ENCODE peak calls at places on chromosome 9, in five cellular contexts. V is sigmoid colon; D is A549; C is heart left ventricle; F is CD8-positive, alpha-beta T cell. Z is an unnamed sample.

GRCh38 chr9:89178162-89179120 is at the start of gene SHC3:
- DNase-seq in V (no peak), F (no peak), D (no peak), C (peak; percentile 60), Z (no peak)

GRCh38 chr9:82488702-82489578 is 500.4 kb downstream of the SPATA31D1 start:
- DNase-seq in V (no peak), C (no peak), F (no peak), D (no peak), Z (no peak)

GRCh38 chr9:13688990-13689600 is 409.6 kb upstream of the MPDZ start:
- DNase-seq in C (no peak), D (peak; percentile 9), V (no peak), F (no peak), Z (no peak)

GRCh38 chr9:123401879-123402513 is 46.0 kb downstream of the CRB2 start:
- DNase-seq in F (no peak), C (no peak), V (no peak), D (peak; percentile 52), Z (peak; percentile 23)

GRCh38 chr9:111440226-111440625 is 44.0 kb downstream of the ECPAS start:
- DNase-seq in V (no peak), C (no peak), F (no peak), D (no peak), Z (no peak)

GRCh38 chr9:125447202-125447802 is 185.7 kb downstream of the GAPVD1 start:
- DNase-seq in C (no peak), D (no peak), F (no peak), V (no peak), Z (no peak)

GRCh38 chr9:131981116-131981847 is 98.4 kb downstream of the MED27 start:
- DNase-seq in D (no peak), F (no peak), C (no peak), V (no peak), Z (no peak)

GRCh38 chr9:75912951-75913350 is 22.5 kb downstream of the PCSK5 start:
- DNase-seq in C (no peak), V (no peak), D (peak; percentile 8), F (no peak), Z (no peak)

GRCh38 chr9:7226007-7226670 is 468.4 kb downstream of the KDM4C start:
- DNase-seq in D (no peak), F (no peak), V (no peak), C (no peak), Z (peak; percentile 45)

GRCh38 chr9:123260340-123260739 is 8.0 kb downstream of the STRBP start:
- DNase-seq in C (no peak), D (no peak), V (no peak), F (no peak), Z (no peak)

GRCh38 chr9:135718616-135719015 is 16.6 kb downstream of the KCNT1 start:
- DNase-seq in C (no peak), D (peak; percentile 45), V (no peak), F (no peak), Z (no peak)

GRCh38 chr9:123658792-123659191 is 271.1 kb downstream of the DENND1A start:
- DNase-seq in V (no peak), D (no peak), F (no peak), C (no peak), Z (no peak)

GRCh38 chr9:82188817-82189216 is 200.2 kb downstream of the SPATA31D1 start:
- DNase-seq in F (no peak), D (no peak), C (no peak), V (no peak), Z (no peak)

GRCh38 chr9:21542780-21543179 is 60.7 kb upstream of the IFNE start:
- DNase-seq in V (no peak), F (no peak), D (no peak), C (no peak), Z (no peak)

GRCh38 chr9:21546949-21547348 is 64.8 kb upstream of the IFNE start:
- DNase-seq in C (no peak), F (no peak), V (no peak), D (no peak), Z (no peak)

GRCh38 chr9:21543187-21543586 is 61.1 kb upstream of the IFNE start:
- DNase-seq in C (no peak), F (no peak), D (no peak), V (no peak), Z (no peak)
- H3K4me3 ChIP-seq in C (no peak overlapping the region), F (no peak overlapping the region), D (no peak overlapping the region), V (no peak overlapping the region), Z (no peak overlapping the region)

GRCh38 chr9:113238202-113238858 is 17.0 kb downstream of the SLC31A1 start:
- DNase-seq in C (no peak), V (no peak), F (no peak), D (no peak), Z (no peak)

GRCh38 chr9:113231701-113232100 is 10.4 kb downstream of the SLC31A1 start:
- DNase-seq in F (no peak), V (no peak), C (no peak), D (no peak), Z (no peak)

GRCh38 chr9:113237026-113237425 is 15.7 kb downstream of the SLC31A1 start:
- DNase-seq in V (no peak), D (no peak), F (no peak), C (no peak), Z (no peak)

GRCh38 chr9:113228130-113228665 is 6.9 kb downstream of the SLC31A1 start:
- DNase-seq in C (no peak), V (no peak), F (no peak), D (no peak), Z (peak; percentile 58)

GRCh38 chr9:113233146-113233545 is 11.8 kb downstream of the SLC31A1 start:
- DNase-seq in V (no peak), C (no peak), D (no peak), F (no peak), Z (no peak)
- H3K4me3 ChIP-seq in V (no peak overlapping the region), C (no peak overlapping the region), D (no peak overlapping the region), F (no peak overlapping the region), Z (no peak overlapping the region)

DNA sequence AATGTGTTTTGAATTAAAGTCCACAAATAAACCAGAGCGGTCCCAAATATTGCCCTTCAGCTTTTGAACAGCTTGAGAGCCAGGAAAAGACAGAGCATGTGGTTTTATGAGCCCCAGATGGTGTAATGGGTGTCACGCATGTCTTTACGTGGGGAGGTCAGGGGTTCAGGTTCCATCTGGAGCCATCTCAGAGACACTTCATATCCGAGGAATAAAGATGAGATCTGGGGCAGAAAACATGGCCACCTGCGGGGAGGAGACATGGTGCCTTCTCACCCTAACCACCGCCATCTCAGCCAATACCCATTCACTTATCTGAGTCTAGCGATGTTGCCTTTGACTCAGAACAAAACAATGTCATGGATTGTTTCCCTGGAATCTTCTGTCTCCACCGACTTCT is 42.6 kb upstream of the ROR2 start:
- DNase-seq in D (peak; percentile 12), V (no peak), F (no peak), C (no peak), Z (no peak)
- H3K4me3 ChIP-seq in D (no peak overlapping the region), V (no peak overlapping the region), F (no peak overlapping the region), C (no peak overlapping the region), Z (no peak overlapping the region)

GRCh38 chr9:121298689-121299112 is 30.7 kb downstream of the GSN start:
- DNase-seq in V (peak; percentile 90), F (no peak), C (no peak), D (no peak), Z (no peak)

GRCh38 chr9:121299125-121299466 is 31.1 kb downstream of the GSN start:
- DNase-seq in D (no peak), C (no peak), F (no peak), V (peak; percentile 83), Z (no peak)

GRCh38 chr9:121297414-121297813 is 29.5 kb downstream of the GSN start:
- DNase-seq in F (no peak), D (no peak), V (no peak), C (no peak), Z (no peak)

GRCh38 chr9:121299467-121300282 is 31.7 kb downstream of the GSN start:
- DNase-seq in F (no peak), C (peak; percentile 93), D (no peak), V (peak; percentile 93), Z (no peak)

DNA sequence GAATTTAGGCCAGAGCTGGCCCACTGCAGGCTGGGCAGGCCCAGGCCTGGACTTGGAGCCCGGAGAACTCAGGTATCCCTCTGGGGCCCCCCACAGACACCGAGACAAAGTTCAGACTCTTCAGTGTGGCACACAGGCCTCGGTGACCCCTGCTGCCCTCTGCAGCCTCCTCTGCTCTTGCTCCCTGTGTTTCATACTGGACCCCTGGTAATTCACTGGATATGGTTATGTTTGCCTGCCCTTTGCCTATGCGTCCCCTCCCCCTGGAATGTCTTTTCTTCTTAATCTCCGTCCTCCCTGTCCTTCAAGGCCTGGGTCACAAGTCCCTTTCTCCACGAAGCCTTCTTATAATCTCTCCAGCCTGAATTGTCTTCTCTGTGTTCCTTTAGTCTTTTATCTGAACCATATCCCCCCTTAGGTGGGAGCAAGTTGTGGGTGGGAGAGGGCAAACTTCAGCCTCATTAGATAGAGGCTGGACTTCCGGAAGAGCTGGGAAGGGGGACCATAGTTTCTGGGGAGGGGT is 30.1 kb downstream of the GSN start:
- DNase-seq in C (no peak), D (no peak), V (no peak), F (no peak), Z (no peak)
- H3K4me3 ChIP-seq in C (no peak overlapping the region), D (no peak overlapping the region), V (no peak overlapping the region), F (no peak overlapping the region), Z (no peak overlapping the region)

DNA sequence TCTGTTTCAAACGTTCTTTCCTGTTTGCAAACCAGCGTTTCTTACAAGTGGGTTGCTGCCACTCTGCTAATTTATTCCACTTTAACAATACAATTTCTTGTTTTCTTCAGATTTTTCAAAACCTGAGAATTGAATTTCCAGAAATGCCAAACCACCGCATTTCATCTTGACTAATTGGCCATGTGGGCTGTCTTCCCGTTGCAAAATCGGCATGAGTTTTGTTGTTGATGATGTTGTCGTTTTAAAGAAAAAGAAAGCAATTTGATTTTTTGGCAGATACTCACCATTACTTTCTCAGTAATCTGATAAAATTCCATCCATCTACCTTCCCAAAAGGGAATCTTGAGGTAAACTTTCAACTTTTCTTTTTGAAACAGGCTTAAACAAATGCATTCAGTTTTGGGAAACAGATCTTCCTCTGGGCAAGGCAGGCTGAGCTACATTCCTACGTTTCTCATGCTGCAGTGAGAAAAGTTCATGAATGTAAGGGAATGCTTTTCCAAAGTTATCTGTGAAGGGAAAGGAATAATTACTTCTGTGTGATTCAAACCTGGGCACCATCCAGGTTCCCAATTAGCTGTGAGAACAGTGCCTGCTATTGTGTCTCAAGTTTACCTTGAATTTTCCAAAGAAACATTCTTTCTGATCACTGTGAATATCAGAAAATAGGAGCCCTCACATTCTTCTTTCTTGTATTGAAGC is 100.6 kb upstream of the TUT7 start:
- DNase-seq in F (no peak), C (no peak), D (no peak), V (no peak), Z (no peak)
- H3K4me3 ChIP-seq in F (no peak overlapping the region), C (no peak overlapping the region), D (no peak overlapping the region), V (no peak overlapping the region), Z (no peak overlapping the region)